ENCODE peak calls at places on chromosomes 7 and 10, in four cellular contexts. H is osteoblast, O is RWPE1, Z is DND-41. P is an unnamed sample.

GRCh38 chr10:128573936-128574335 is 447.7 kb upstream of the MKI67 start:
- DNase-seq in H (no peak), O (no peak), Z (no peak), P (no peak)

GRCh38 chr10:132305654-132306340 is 2.0 kb downstream of the STK32C start:
- DNase-seq in H (peak; percentile 63), O (no peak), Z (no peak), P (no peak)

GRCh38 chr10:35135861-35136260 is 9.2 kb downstream of the CREM start:
- DNase-seq in H (no peak), Z (no peak), O (no peak), P (peak; percentile 31)

GRCh38 chr10:76205361-76205760 is 773.9 kb downstream of the LRMDA start:
- DNase-seq in H (peak; percentile 82), Z (no peak), O (no peak), P (no peak)

GRCh38 chr10:128887856-128888255 is 579.2 kb upstream of the MGMT start:
- DNase-seq in O (no peak), Z (no peak), H (no peak), P (no peak)

GRCh38 chr10:10545771-10546170 is 471.9 kb upstream of the CELF2 start:
- DNase-seq in H (no peak), Z (no peak), O (no peak), P (no peak)

GRCh38 chr7:116211913-116212596 is 1.7 kb downstream of the TES start:
- DNase-seq in O (peak; percentile 20), Z (no peak), H (no peak), P (no peak)

GRCh38 chr7:18421297-18422004 is 74.1 kb upstream of the HDAC9 start:
- DNase-seq in O (no peak), Z (no peak), H (no peak), P (no peak)

GRCh38 chr10:27745719-27746363 is at the start of gene MKX:
- DNase-seq in Z (no peak), H (peak; percentile 77), O (no peak), P (peak; percentile 53)

GRCh38 chr7:116859323-116859722 is 3.1 kb upstream of the CAPZA2 start:
- DNase-seq in Z (no peak), H (peak; percentile 77), O (peak; percentile 58), P (no peak)

GRCh38 chr10:131874991-131875451 is 25.8 kb upstream of the PPP2R2D start:
- DNase-seq in O (peak; percentile 85), H (peak; percentile 98), Z (peak; percentile 72), P (peak; percentile 76)

GRCh38 chr10:127737563-127738511 is 852 bp downstream of the FOXI2 start:
- DNase-seq in Z (no peak), H (peak; percentile 43), O (no peak), P (no peak)

GRCh38 chr10:124032982-124033886 is 60.2 kb downstream of the CHST15 start:
- DNase-seq in Z (no peak), O (no peak), H (peak; percentile 97), P (no peak)

GRCh38 chr10:99329891-99330674 is 927 bp downstream of the CNNM1 start:
- DNase-seq in Z (no peak), H (peak; percentile 68), O (peak; percentile 34), P (peak; percentile 20)

GRCh38 chr10:114234132-114234531 is 4.9 kb upstream of the VWA2 start:
- DNase-seq in H (no peak), Z (no peak), O (no peak), P (peak; percentile 49)

GRCh38 chr7:131042269-131043160 is 285.2 kb upstream of the MKLN1 start:
- DNase-seq in H (peak; percentile 29), Z (no peak), O (no peak), P (no peak)

GRCh38 chr10:126314848-126315247 is 73.4 kb downstream of the ADAM12 start:
- DNase-seq in O (no peak), Z (no peak), H (no peak), P (no peak)

GRCh38 chr10:26890956-26891355 is 30.2 kb upstream of the ABI1 start:
- DNase-seq in O (peak; percentile 26), Z (peak; percentile 50), H (peak; percentile 87), P (peak; percentile 75)

GRCh38 chr10:108031505-108031904 is 867.0 kb upstream of the SORCS1 start:
- DNase-seq in Z (no peak), O (no peak), H (no peak), P (no peak)

GRCh38 chr10:126268104-126268900 is 120.0 kb downstream of the ADAM12 start:
- DNase-seq in Z (no peak), O (no peak), H (no peak), P (no peak)

GRCh38 chr7:121369462-121369861 is 26.6 kb downstream of the FAM3C start:
- DNase-seq in O (no peak), H (peak; percentile 76), Z (no peak), P (peak; percentile 16)

GRCh38 chr10:9734218-9734617 is 1283.5 kb upstream of the CELF2 start:
- DNase-seq in O (no peak), H (no peak), Z (no peak), P (no peak)

GRCh38 chr10:73887038-73888015 is 13.0 kb upstream of the CAMK2G start:
- DNase-seq in O (peak; percentile 93), H (peak; percentile 85), Z (no peak), P (no peak)

GRCh38 chr7:89757910-89758309 is 396.4 kb upstream of the STEAP1 start:
- DNase-seq in O (no peak), H (no peak), Z (no peak), P (no peak)

GRCh38 chr10:78454123-78454645 is 420.5 kb downstream of the RPS24 start:
- DNase-seq in Z (no peak), H (no peak), O (no peak), P (no peak)

GRCh38 chr7:78476851-78477405 is 678.4 kb downstream of the PHTF2 start:
- DNase-seq in Z (no peak), H (no peak), O (no peak), P (no peak)

DNA sequence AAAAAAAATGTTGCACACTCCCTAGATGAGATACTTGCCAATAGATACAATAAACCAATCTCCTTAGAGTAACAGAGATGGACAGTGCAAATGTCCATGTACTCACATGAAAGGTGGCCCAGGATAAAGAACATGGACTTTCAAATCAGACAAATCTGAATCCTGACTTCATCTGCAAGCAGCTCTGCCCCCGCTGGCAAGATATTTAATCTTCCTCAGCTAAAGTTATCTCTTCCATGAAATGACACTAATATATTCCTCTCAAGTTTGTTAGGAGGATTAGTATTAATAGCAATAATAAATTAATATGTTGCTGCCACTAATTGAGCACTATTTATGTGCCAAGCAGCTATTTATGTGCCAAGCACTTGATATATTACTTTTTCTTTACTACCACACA is 148.6 kb upstream of the YAE1 start:
- DNase-seq in O (no peak), H (no peak), Z (no peak), P (no peak)
- TF ChIP-seq CTCF in O (peak; percentile 6), H (no peak), Z (peak; percentile 13), P (no peak)

DNA sequence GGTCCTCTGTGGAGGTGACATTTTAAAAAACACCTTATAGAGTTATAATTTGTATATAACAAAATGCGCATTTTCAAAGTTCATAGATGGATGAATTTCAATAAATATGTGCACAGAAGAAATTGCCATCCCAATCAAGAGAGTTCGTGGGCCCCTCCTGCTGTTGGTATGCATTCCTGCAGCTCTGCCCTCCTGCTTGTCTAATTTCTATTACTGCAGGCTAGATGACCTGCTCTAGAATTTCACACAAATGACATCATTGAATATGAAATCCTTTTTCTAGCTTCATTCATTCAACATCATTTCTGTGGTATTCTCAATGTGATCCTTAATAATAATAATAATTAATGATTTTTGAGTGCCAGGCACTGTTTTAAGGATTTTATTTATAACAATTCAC is 348.2 kb downstream of the SDK1 start:
- DNase-seq in H (no peak), Z (no peak), O (no peak), P (no peak)
- TF ChIP-seq CTCF in H (no peak), Z (peak; percentile 12), O (no peak), P (no peak)

GRCh38 chr10:18185621-18186020 is 45.4 kb downstream of the CACNB2 start:
- DNase-seq in O (peak; percentile 42), H (no peak), Z (no peak), P (no peak)
- TF ChIP-seq CTCF in O (no peak), H (no peak), Z (no peak), P (no peak)

GRCh38 chr7:93332172-93332571 is 100.0 kb downstream of the VPS50 start:
- DNase-seq in Z (no peak), H (no peak), O (no peak), P (no peak)
- TF ChIP-seq CTCF in Z (no peak), H (no peak), O (no peak), P (no peak)

DNA sequence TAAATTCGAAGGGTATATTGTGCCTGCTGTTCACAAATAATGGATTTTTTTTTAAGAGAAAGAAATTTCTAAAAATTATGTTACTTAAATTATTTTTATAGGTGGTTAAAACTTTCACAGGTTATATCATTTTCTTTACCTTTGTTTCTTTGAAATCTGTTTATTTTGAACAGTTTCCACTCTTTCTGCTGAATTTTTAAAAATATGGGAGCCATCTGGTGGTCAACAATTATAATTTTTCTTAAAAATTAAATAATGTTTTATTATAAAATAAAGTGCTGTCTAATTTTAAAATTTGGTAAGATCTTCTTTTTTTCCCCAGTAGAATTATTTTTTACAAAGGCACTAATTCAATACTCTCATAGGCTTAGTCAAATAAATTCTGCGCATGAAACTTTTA is 263.9 kb downstream of the ETV1 start:
- DNase-seq in H (no peak), Z (no peak), O (no peak), P (no peak)
- TF ChIP-seq CTCF in H (peak; percentile 25), Z (no peak), O (no peak), P (no peak)

GRCh38 chr10:8071006-8071405 is 16.5 kb downstream of the GATA3 start:
- DNase-seq in H (no peak), Z (no peak), O (no peak), P (no peak)

GRCh38 chr10:8069627-8070026 is 15.1 kb downstream of the GATA3 start:
- DNase-seq in O (no peak), Z (no peak), H (no peak), P (no peak)

GRCh38 chr10:8071666-8072065 is 17.2 kb downstream of the GATA3 start:
- DNase-seq in O (no peak), Z (no peak), H (no peak), P (no peak)

GRCh38 chr10:8069108-8069507 is 14.6 kb downstream of the GATA3 start:
- DNase-seq in O (no peak), Z (no peak), H (no peak), P (no peak)

GRCh38 chr10:8070440-8070839 is 16.0 kb downstream of the GATA3 start:
- DNase-seq in H (no peak), O (no peak), Z (no peak), P (no peak)
- TF ChIP-seq CTCF in H (no peak), O (no peak), Z (no peak), P (no peak)

P was measured in activated CD8-positive, alpha-beta T cell treated with anti-CD3 and anti-CD28 coated beads for 36 hours.